ENCODE peak calls at places on chromosomes 11 and 22, in seven cellular contexts. One of them, this sample, is unnamed.

GRCh38 chr11:131749100-131749499 is 378.7 kb downstream of the NTM start:
- DNase-seq in upper lobe of right lung: no peak
- DNase-seq in uterus: no peak
- DNase-seq in heart left ventricle: no peak
- DNase-seq in SK-N-SH: no peak
- DNase-seq in AG04450: no peak
- DNase-seq in fibroblast of lung: peak
- DNase-seq in this sample: peak

GRCh38 chr11:33344611-33345010 is 87.4 kb downstream of the HIPK3 start:
- DNase-seq in upper lobe of right lung: no peak
- DNase-seq in uterus: no peak
- DNase-seq in heart left ventricle: no peak
- DNase-seq in SK-N-SH: no peak
- DNase-seq in AG04450: no peak
- DNase-seq in fibroblast of lung: peak
- DNase-seq in this sample: no peak

GRCh38 chr11:116420030-116420429 is 352.8 kb downstream of the BUD13 start:
- DNase-seq in upper lobe of right lung: no peak
- DNase-seq in uterus: no peak
- DNase-seq in heart left ventricle: no peak
- DNase-seq in SK-N-SH: no peak
- DNase-seq in AG04450: no peak
- DNase-seq in fibroblast of lung: no peak
- DNase-seq in this sample: no peak

GRCh38 chr11:109015283-109015682 is 350.4 kb downstream of the DDX10 start:
- DNase-seq in upper lobe of right lung: no peak
- DNase-seq in uterus: no peak
- DNase-seq in heart left ventricle: no peak
- DNase-seq in SK-N-SH: no peak
- DNase-seq in AG04450: peak
- DNase-seq in fibroblast of lung: peak
- DNase-seq in this sample: peak

GRCh38 chr11:99063331-99063730 is 42.6 kb downstream of the CNTN5 start:
- DNase-seq in upper lobe of right lung: no peak
- DNase-seq in uterus: no peak
- DNase-seq in heart left ventricle: no peak
- DNase-seq in SK-N-SH: no peak
- DNase-seq in AG04450: no peak
- DNase-seq in fibroblast of lung: no peak
- DNase-seq in this sample: no peak

GRCh38 chr11:110759972-110760381 is 47.7 kb upstream of the ARHGAP20 start:
- DNase-seq in upper lobe of right lung: no peak
- DNase-seq in uterus: no peak
- DNase-seq in heart left ventricle: no peak
- DNase-seq in SK-N-SH: no peak
- DNase-seq in AG04450: no peak
- DNase-seq in fibroblast of lung: peak
- DNase-seq in this sample: peak

GRCh38 chr11:130136107-130136506 is 23.5 kb upstream of the ST14 start:
- DNase-seq in upper lobe of right lung: no peak
- DNase-seq in uterus: no peak
- DNase-seq in heart left ventricle: no peak
- DNase-seq in SK-N-SH: no peak
- DNase-seq in AG04450: no peak
- DNase-seq in fibroblast of lung: no peak
- DNase-seq in this sample: peak

GRCh38 chr11:24754406-24754805 is 257.6 kb downstream of the LUZP2 start:
- DNase-seq in upper lobe of right lung: no peak
- DNase-seq in uterus: no peak
- DNase-seq in heart left ventricle: no peak
- DNase-seq in SK-N-SH: no peak
- DNase-seq in AG04450: no peak
- DNase-seq in fibroblast of lung: no peak
- DNase-seq in this sample: no peak

GRCh38 chr11:64348611-64349387 is 8.8 kb downstream of the CCDC88B start:
- DNase-seq in upper lobe of right lung: no peak
- DNase-seq in uterus: no peak
- DNase-seq in heart left ventricle: no peak
- DNase-seq in SK-N-SH: peak
- DNase-seq in AG04450: no peak
- DNase-seq in fibroblast of lung: no peak
- DNase-seq in this sample: no peak

GRCh38 chr11:72521672-72522071 is 87.3 kb upstream of the CLPB start:
- DNase-seq in upper lobe of right lung: no peak
- DNase-seq in uterus: no peak
- DNase-seq in heart left ventricle: no peak
- DNase-seq in SK-N-SH: no peak
- DNase-seq in AG04450: no peak
- DNase-seq in fibroblast of lung: no peak
- DNase-seq in this sample: no peak

GRCh38 chr11:45659031-45659817 is 6.2 kb downstream of the CHST1 start:
- DNase-seq in upper lobe of right lung: peak
- DNase-seq in uterus: no peak
- DNase-seq in heart left ventricle: no peak
- DNase-seq in SK-N-SH: no peak
- DNase-seq in AG04450: no peak
- DNase-seq in fibroblast of lung: no peak
- DNase-seq in this sample: no peak
- H3K4me3 ChIP-seq in upper lobe of right lung: no peak
- H3K4me3 ChIP-seq in uterus: no peak
- H3K4me3 ChIP-seq in heart left ventricle: no peak
- H3K4me3 ChIP-seq in SK-N-SH: peak
- H3K4me3 ChIP-seq in AG04450: no peak
- H3K4me3 ChIP-seq in fibroblast of lung: no peak
- H3K4me3 ChIP-seq in this sample: no peak

DNA sequence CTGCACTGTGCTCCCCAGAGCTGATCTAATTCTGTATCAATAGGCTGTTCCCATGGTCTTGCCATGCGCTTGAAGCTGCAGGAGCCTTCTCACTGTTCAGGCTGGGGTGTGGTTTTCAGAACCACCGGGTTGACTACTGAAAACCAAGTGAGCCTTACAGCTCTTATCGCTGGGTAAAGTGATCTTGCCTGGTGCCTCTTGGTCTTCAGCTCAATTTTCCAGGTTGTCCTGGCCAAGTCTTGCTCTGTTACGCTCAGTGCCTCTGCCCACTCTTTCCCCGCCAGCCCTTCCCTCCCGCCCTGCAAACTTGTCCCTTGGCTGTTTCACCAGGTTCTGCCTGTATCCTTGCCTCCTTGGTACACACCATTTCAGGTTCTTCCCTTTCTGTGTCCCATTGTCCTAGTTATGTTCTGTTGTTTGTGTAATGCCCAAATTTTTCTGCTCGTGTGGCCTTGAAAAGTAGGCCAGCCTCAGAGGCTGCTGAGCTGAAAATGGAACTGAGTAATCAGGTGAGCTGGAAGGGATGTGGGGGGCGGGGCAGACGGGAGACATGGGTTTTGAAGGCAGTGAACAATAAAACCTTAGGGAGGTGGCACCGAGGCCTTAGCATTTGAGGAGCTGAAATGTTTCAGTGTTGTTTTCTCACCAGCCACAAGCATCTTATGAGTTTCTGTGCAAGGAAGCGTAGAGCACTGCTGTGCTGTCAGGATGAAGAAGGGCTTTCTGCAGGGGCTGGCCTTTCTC is 11.2 kb downstream of the PEX26 start:
- DNase-seq in upper lobe of right lung: no peak
- DNase-seq in uterus: no peak
- DNase-seq in heart left ventricle: no peak
- DNase-seq in SK-N-SH: no peak
- DNase-seq in AG04450: no peak
- DNase-seq in fibroblast of lung: no peak
- DNase-seq in this sample: no peak
- H3K27ac ChIP-seq in upper lobe of right lung: no peak
- H3K27ac ChIP-seq in uterus: no peak
- H3K27ac ChIP-seq in heart left ventricle: no peak
- H3K27ac ChIP-seq in SK-N-SH: no peak
- H3K27ac ChIP-seq in AG04450: no peak
- H3K27ac ChIP-seq in fibroblast of lung: no peak
- H3K27ac ChIP-seq in this sample: no peak

GRCh38 chr22:26327306-26327705 is 101.8 kb upstream of the ASPHD2 start:
- DNase-seq in upper lobe of right lung: no peak
- DNase-seq in uterus: no peak
- DNase-seq in heart left ventricle: no peak
- DNase-seq in SK-N-SH: no peak
- DNase-seq in AG04450: no peak
- DNase-seq in fibroblast of lung: no peak
- DNase-seq in this sample: no peak

GRCh38 chr22:26324150-26324549 is 104.9 kb upstream of the ASPHD2 start:
- DNase-seq in upper lobe of right lung: no peak
- DNase-seq in uterus: no peak
- DNase-seq in heart left ventricle: no peak
- DNase-seq in SK-N-SH: no peak
- DNase-seq in AG04450: no peak
- DNase-seq in fibroblast of lung: no peak
- DNase-seq in this sample: no peak

GRCh38 chr22:26328221-26328620 is 100.8 kb upstream of the ASPHD2 start:
- DNase-seq in upper lobe of right lung: no peak
- DNase-seq in uterus: no peak
- DNase-seq in heart left ventricle: no peak
- DNase-seq in SK-N-SH: no peak
- DNase-seq in AG04450: no peak
- DNase-seq in fibroblast of lung: no peak
- DNase-seq in this sample: no peak

GRCh38 chr22:26325641-26326040 is 103.4 kb upstream of the ASPHD2 start:
- DNase-seq in upper lobe of right lung: no peak
- DNase-seq in uterus: no peak
- DNase-seq in heart left ventricle: no peak
- DNase-seq in SK-N-SH: no peak
- DNase-seq in AG04450: no peak
- DNase-seq in fibroblast of lung: no peak
- DNase-seq in this sample: no peak

GRCh38 chr22:26326803-26327202 is 102.3 kb upstream of the ASPHD2 start:
- DNase-seq in upper lobe of right lung: no peak
- DNase-seq in uterus: no peak
- DNase-seq in heart left ventricle: no peak
- DNase-seq in SK-N-SH: no peak
- DNase-seq in AG04450: no peak
- DNase-seq in fibroblast of lung: no peak
- DNase-seq in this sample: no peak
- TF ChIP-seq CTCF in upper lobe of right lung: no peak
- TF ChIP-seq CTCF in uterus: no peak
- TF ChIP-seq CTCF in heart left ventricle: no peak
- TF ChIP-seq CTCF in SK-N-SH: no peak
- TF ChIP-seq CTCF in AG04450: no peak
- TF ChIP-seq CTCF in fibroblast of lung: no peak
- TF ChIP-seq CTCF in this sample: no peak

DNA sequence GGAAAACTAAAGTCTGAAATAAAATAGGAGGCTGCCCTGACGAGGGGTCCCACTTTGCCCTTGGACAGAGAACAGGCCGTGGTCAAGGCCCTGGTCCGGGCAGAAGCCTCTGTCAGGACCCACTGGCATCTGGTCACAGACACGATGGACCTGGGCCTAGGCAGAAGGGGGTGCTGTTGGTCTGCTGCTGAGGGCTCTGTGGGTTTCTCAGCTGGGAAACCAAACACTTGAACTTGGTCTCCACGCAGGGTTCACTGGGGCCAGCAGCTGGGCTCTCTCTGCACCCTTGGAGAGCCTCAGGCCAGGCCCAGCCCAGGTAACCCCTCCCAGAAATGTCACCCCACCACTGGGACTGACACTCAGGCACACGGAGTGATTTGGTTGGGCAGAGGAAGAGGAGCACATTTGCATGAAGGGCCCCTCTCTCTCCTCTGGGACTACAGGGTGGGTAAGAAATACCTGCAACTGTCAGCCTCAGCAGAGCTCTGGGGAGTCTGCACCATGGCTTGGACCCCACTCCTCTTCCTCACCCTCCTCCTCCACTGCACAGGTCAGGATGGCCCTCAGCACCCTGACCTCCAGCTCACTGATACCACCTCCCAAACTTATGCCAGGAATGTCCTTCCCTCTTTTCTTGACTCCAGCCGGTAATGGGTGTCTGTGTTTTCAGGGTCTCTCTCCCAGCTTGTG is 48.1 kb upstream of the TOP3B start:
- DNase-seq in upper lobe of right lung: no peak
- DNase-seq in uterus: peak
- DNase-seq in heart left ventricle: no peak
- DNase-seq in SK-N-SH: peak
- DNase-seq in AG04450: no peak
- DNase-seq in fibroblast of lung: peak
- DNase-seq in this sample: peak
- H3K4me3 ChIP-seq in upper lobe of right lung: no peak
- H3K4me3 ChIP-seq in uterus: no peak
- H3K4me3 ChIP-seq in heart left ventricle: no peak
- H3K4me3 ChIP-seq in SK-N-SH: no peak
- H3K4me3 ChIP-seq in AG04450: no peak
- H3K4me3 ChIP-seq in fibroblast of lung: no peak
- H3K4me3 ChIP-seq in this sample: no peak

GRCh38 chr11:68844376-68844775 is 2.7 kb upstream of the CPT1A start:
- DNase-seq in upper lobe of right lung: no peak
- DNase-seq in uterus: no peak
- DNase-seq in heart left ventricle: no peak
- DNase-seq in SK-N-SH: no peak
- DNase-seq in AG04450: no peak
- DNase-seq in fibroblast of lung: no peak
- DNase-seq in this sample: no peak
- H3K27ac ChIP-seq in upper lobe of right lung: no peak
- H3K27ac ChIP-seq in uterus: no peak
- H3K27ac ChIP-seq in heart left ventricle: peak
- H3K27ac ChIP-seq in SK-N-SH: no peak
- H3K27ac ChIP-seq in AG04450: no peak
- H3K27ac ChIP-seq in fibroblast of lung: no peak
- H3K27ac ChIP-seq in this sample: no peak

DNA sequence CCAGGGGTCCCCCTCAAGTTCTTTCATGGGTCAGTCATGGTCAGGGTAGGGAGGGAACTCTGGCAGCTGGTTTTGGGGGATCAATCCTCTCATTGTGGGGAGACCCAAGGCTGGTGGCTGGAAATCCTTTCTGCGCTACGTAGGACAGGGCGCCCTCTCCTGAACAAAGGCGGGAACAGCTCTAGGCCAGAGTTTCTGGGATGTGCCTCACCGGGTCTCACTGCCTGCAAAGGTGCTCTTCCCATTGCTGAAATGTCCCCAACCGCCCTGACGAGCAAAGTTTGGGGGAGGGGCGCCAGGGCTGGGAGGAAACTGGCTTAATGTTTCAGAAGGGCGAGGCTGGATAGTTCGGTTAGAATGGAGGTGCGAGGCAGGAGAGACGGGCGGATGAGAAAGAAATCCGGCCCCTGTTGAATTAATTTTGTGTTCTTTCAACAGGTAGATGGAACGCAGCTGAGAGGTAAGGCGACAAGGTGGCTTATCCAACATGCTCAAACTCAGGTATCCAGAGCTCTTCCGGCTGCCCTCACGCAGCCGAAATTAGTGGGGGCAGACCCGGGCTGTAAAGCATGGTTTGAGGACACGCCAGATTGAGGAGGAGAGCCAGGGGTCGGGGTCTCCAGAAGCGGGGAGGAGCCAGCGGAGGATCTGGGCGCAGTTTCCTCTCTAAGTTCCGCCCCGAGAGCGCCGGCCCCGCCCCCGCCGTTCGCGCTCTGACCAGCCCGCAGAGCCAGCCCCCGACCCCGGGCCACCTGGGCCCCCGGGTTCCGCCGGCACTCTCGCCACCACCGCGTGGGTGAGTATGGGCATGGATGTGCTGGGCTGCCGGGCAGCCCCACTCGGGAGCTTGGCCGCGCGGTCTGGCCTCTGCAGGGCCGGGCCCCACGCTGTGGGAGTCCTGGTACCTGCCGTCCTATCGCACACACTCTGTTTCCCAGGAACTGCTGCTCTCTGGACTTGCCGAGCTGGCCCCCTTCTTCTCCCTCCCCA is at the start of gene PGAP2:
- DNase-seq in upper lobe of right lung: peak
- DNase-seq in uterus: peak
- DNase-seq in heart left ventricle: peak
- DNase-seq in SK-N-SH: peak
- DNase-seq in AG04450: no peak
- DNase-seq in fibroblast of lung: peak
- DNase-seq in this sample: peak
- TF ChIP-seq CTCF in upper lobe of right lung: peak
- TF ChIP-seq CTCF in uterus: peak
- TF ChIP-seq CTCF in heart left ventricle: peak
- TF ChIP-seq CTCF in SK-N-SH: peak
- TF ChIP-seq CTCF in AG04450: peak
- TF ChIP-seq CTCF in fibroblast of lung: peak
- TF ChIP-seq CTCF in this sample: peak